ENCODE peak calls at places on chromosome 10, in nine cellular contexts. One of them, this sample, is unnamed.

GRCh38 chr10:126842836-126843235 is 62.4 kb upstream of the DOCK1 start:
- DNase-seq in iris pigment epithelial cell: no peak
- DNase-seq in activated CD8-positive, alpha-beta T cell treated with anti-CD3 and anti-CD28 coated beads for 36 hours: no peak
- DNase-seq in left cardiac atrium: no peak
- DNase-seq in activated CD4-positive, alpha-beta T cell treated with anti-CD3 and anti-CD28 coated beads, Interleukin-2, amount 50 U/mL, for 1 hour: no peak
- DNase-seq in NCI-H446 treated with DMSO at 0.1 percent for 48 hours: no peak
- DNase-seq in lung: no peak
- DNase-seq in progenitor cell of endocrine pancreas: no peak
- DNase-seq in hypothalamus: no peak
- DNase-seq in this sample: peak; percentile 46

GRCh38 chr10:29811751-29812427 is 177.1 kb upstream of the SVIL start:
- DNase-seq in iris pigment epithelial cell: peak; percentile 95
- DNase-seq in activated CD8-positive, alpha-beta T cell treated with anti-CD3 and anti-CD28 coated beads for 36 hours: peak; percentile 56
- DNase-seq in left cardiac atrium: peak; percentile 47
- DNase-seq in activated CD4-positive, alpha-beta T cell treated with anti-CD3 and anti-CD28 coated beads, Interleukin-2, amount 50 U/mL, for 1 hour: no peak
- DNase-seq in NCI-H446 treated with DMSO at 0.1 percent for 48 hours: peak; percentile 74
- DNase-seq in lung: no peak
- DNase-seq in progenitor cell of endocrine pancreas: no peak
- DNase-seq in hypothalamus: no peak
- DNase-seq in this sample: no peak

GRCh38 chr10:60388709-60389241 is 900 bp downstream of the ANK3 start:
- DNase-seq in iris pigment epithelial cell: no peak
- DNase-seq in activated CD8-positive, alpha-beta T cell treated with anti-CD3 and anti-CD28 coated beads for 36 hours: peak; percentile 10
- DNase-seq in left cardiac atrium: no peak
- DNase-seq in activated CD4-positive, alpha-beta T cell treated with anti-CD3 and anti-CD28 coated beads, Interleukin-2, amount 50 U/mL, for 1 hour: no peak
- DNase-seq in NCI-H446 treated with DMSO at 0.1 percent for 48 hours: no peak
- DNase-seq in lung: no peak
- DNase-seq in progenitor cell of endocrine pancreas: no peak
- DNase-seq in hypothalamus: no peak
- DNase-seq in this sample: no peak

GRCh38 chr10:28385748-28386507 is 83.1 kb upstream of the MPP7 start:
- DNase-seq in iris pigment epithelial cell: no peak
- DNase-seq in activated CD8-positive, alpha-beta T cell treated with anti-CD3 and anti-CD28 coated beads for 36 hours: no peak
- DNase-seq in left cardiac atrium: no peak
- DNase-seq in activated CD4-positive, alpha-beta T cell treated with anti-CD3 and anti-CD28 coated beads, Interleukin-2, amount 50 U/mL, for 1 hour: no peak
- DNase-seq in NCI-H446 treated with DMSO at 0.1 percent for 48 hours: no peak
- DNase-seq in lung: no peak
- DNase-seq in progenitor cell of endocrine pancreas: no peak
- DNase-seq in hypothalamus: no peak
- DNase-seq in this sample: no peak

GRCh38 chr10:117942261-117942660 is 104.5 kb downstream of the RAB11FIP2 start:
- DNase-seq in iris pigment epithelial cell: no peak
- DNase-seq in activated CD8-positive, alpha-beta T cell treated with anti-CD3 and anti-CD28 coated beads for 36 hours: no peak
- DNase-seq in left cardiac atrium: no peak
- DNase-seq in activated CD4-positive, alpha-beta T cell treated with anti-CD3 and anti-CD28 coated beads, Interleukin-2, amount 50 U/mL, for 1 hour: no peak
- DNase-seq in NCI-H446 treated with DMSO at 0.1 percent for 48 hours: no peak
- DNase-seq in lung: no peak
- DNase-seq in progenitor cell of endocrine pancreas: no peak
- DNase-seq in hypothalamus: no peak
- DNase-seq in this sample: no peak

GRCh38 chr10:44937201-44938005 is 22.2 kb upstream of the RASSF4 start:
- DNase-seq in iris pigment epithelial cell: peak; percentile 59
- DNase-seq in activated CD8-positive, alpha-beta T cell treated with anti-CD3 and anti-CD28 coated beads for 36 hours: no peak
- DNase-seq in left cardiac atrium: no peak
- DNase-seq in activated CD4-positive, alpha-beta T cell treated with anti-CD3 and anti-CD28 coated beads, Interleukin-2, amount 50 U/mL, for 1 hour: no peak
- DNase-seq in NCI-H446 treated with DMSO at 0.1 percent for 48 hours: no peak
- DNase-seq in lung: no peak
- DNase-seq in progenitor cell of endocrine pancreas: no peak
- DNase-seq in hypothalamus: no peak
- DNase-seq in this sample: no peak

GRCh38 chr10:422675-423074 is 266.8 kb downstream of the DIP2C start:
- DNase-seq in iris pigment epithelial cell: no peak
- DNase-seq in activated CD8-positive, alpha-beta T cell treated with anti-CD3 and anti-CD28 coated beads for 36 hours: no peak
- DNase-seq in left cardiac atrium: no peak
- DNase-seq in activated CD4-positive, alpha-beta T cell treated with anti-CD3 and anti-CD28 coated beads, Interleukin-2, amount 50 U/mL, for 1 hour: no peak
- DNase-seq in NCI-H446 treated with DMSO at 0.1 percent for 48 hours: no peak
- DNase-seq in lung: no peak
- DNase-seq in progenitor cell of endocrine pancreas: no peak
- DNase-seq in hypothalamus: no peak
- DNase-seq in this sample: no peak

GRCh38 chr10:99337911-99338310 is 8.8 kb downstream of the CNNM1 start:
- DNase-seq in iris pigment epithelial cell: no peak
- DNase-seq in activated CD8-positive, alpha-beta T cell treated with anti-CD3 and anti-CD28 coated beads for 36 hours: no peak
- DNase-seq in left cardiac atrium: no peak
- DNase-seq in activated CD4-positive, alpha-beta T cell treated with anti-CD3 and anti-CD28 coated beads, Interleukin-2, amount 50 U/mL, for 1 hour: no peak
- DNase-seq in NCI-H446 treated with DMSO at 0.1 percent for 48 hours: no peak
- DNase-seq in lung: no peak
- DNase-seq in progenitor cell of endocrine pancreas: no peak
- DNase-seq in hypothalamus: no peak
- DNase-seq in this sample: no peak

GRCh38 chr10:104309980-104310978 is 28.0 kb downstream of the ITPRIP start:
- DNase-seq in iris pigment epithelial cell: peak; percentile 84
- DNase-seq in activated CD8-positive, alpha-beta T cell treated with anti-CD3 and anti-CD28 coated beads for 36 hours: no peak
- DNase-seq in left cardiac atrium: peak; percentile 86
- DNase-seq in activated CD4-positive, alpha-beta T cell treated with anti-CD3 and anti-CD28 coated beads, Interleukin-2, amount 50 U/mL, for 1 hour: no peak
- DNase-seq in NCI-H446 treated with DMSO at 0.1 percent for 48 hours: no peak
- DNase-seq in lung: no peak
- DNase-seq in progenitor cell of endocrine pancreas: no peak
- DNase-seq in hypothalamus: no peak
- DNase-seq in this sample: no peak

GRCh38 chr10:95830044-95830443 is 74.1 kb downstream of the ENTPD1 start:
- DNase-seq in iris pigment epithelial cell: no peak
- DNase-seq in activated CD8-positive, alpha-beta T cell treated with anti-CD3 and anti-CD28 coated beads for 36 hours: no peak
- DNase-seq in left cardiac atrium: no peak
- DNase-seq in activated CD4-positive, alpha-beta T cell treated with anti-CD3 and anti-CD28 coated beads, Interleukin-2, amount 50 U/mL, for 1 hour: no peak
- DNase-seq in NCI-H446 treated with DMSO at 0.1 percent for 48 hours: no peak
- DNase-seq in lung: no peak
- DNase-seq in progenitor cell of endocrine pancreas: no peak
- DNase-seq in hypothalamus: no peak
- DNase-seq in this sample: no peak

This sample was measured in neural crest cell.